ENCODE peak calls at places on chromosomes 2 and 18, in five cellular contexts. H, G, Z, N and J are unnamed samples.

GRCh38 chr2:18626256-18626668 is 36.9 kb upstream of the NT5C1B start:
- DNase-seq in H (no peak), G (no peak), Z (no peak), N (no peak), J (no peak)

GRCh38 chr18:832085-832681 is 20.1 kb upstream of the YES1 start:
- DNase-seq in H (no peak), G (no peak), Z (peak), N (peak), J (peak)

GRCh38 chr18:37430346-37431076 is 135.1 kb downstream of the CELF4 start:
- DNase-seq in H (peak), G (no peak), Z (peak), N (no peak), J (no peak)

GRCh38 chr2:101985101-101985792 is 6.5 kb upstream of the IL1R2 start:
- DNase-seq in H (no peak), G (no peak), Z (no peak), N (no peak), J (no peak)

GRCh38 chr18:61085751-61086150 is 247.5 kb upstream of the CDH20 start:
- DNase-seq in H (no peak), G (no peak), Z (no peak), N (no peak), J (no peak)

GRCh38 chr2:189096769-189097447 is 82.7 kb downstream of the COL5A2 start:
- DNase-seq in H (no peak), G (no peak), Z (no peak), N (no peak), J (no peak)

GRCh38 chr2:69978157-69978904 is 16.9 kb upstream of the ASPRV1 start:
- DNase-seq in H (no peak), G (no peak), Z (peak), N (no peak), J (no peak)

GRCh38 chr2:133197156-133197555 is 371.1 kb downstream of the NCKAP5 start:
- DNase-seq in H (no peak), G (no peak), Z (no peak), N (no peak), J (no peak)

GRCh38 chr2:45452866-45453265 is 158.2 kb downstream of the SRBD1 start:
- DNase-seq in H (no peak), G (no peak), Z (no peak), N (no peak), J (no peak)

GRCh38 chr18:78160961-78161656 is 818.5 kb upstream of the SALL3 start:
- DNase-seq in H (no peak), G (no peak), Z (no peak), N (no peak), J (no peak)

GRCh38 chr2:9751831-9752230 is 91.4 kb upstream of the TAF1B start:
- DNase-seq in H (no peak), G (no peak), Z (no peak), N (no peak), J (no peak)

GRCh38 chr2:9519250-9519649 is 36.4 kb downstream of the ADAM17 start:
- DNase-seq in H (no peak), G (no peak), Z (no peak), N (no peak), J (no peak)

GRCh38 chr2:12199661-12200258 is 453.3 kb downstream of the LPIN1 start:
- DNase-seq in H (no peak), G (no peak), Z (no peak), N (no peak), J (no peak)

GRCh38 chr2:239143858-239144712 is 256.7 kb downstream of the HDAC4 start:
- DNase-seq in H (no peak), G (no peak), Z (peak), N (no peak), J (peak)

GRCh38 chr2:96891591-96892333 is 21.9 kb upstream of the SEMA4C start:
- DNase-seq in H (no peak), G (no peak), Z (peak), N (no peak), J (no peak)

GRCh38 chr2:239059854-239060253 is 212.0 kb downstream of the TWIST2 start:
- DNase-seq in H (no peak), G (no peak), Z (no peak), N (no peak), J (no peak)

GRCh38 chr18:3935316-3935715 is 485.3 kb downstream of the TGIF1 start:
- DNase-seq in H (no peak), G (no peak), Z (no peak), N (no peak), J (no peak)

GRCh38 chr2:85545780-85546240 is 6.8 kb downstream of the MAT2A start:
- DNase-seq in H (no peak), G (no peak), Z (peak), N (no peak), J (no peak)

GRCh38 chr18:43886341-43886740 is 609.1 kb upstream of the SYT4 start:
- DNase-seq in H (no peak), G (no peak), Z (no peak), N (no peak), J (no peak)

GRCh38 chr2:71358931-71359671 is 27.5 kb downstream of the ZNF638 start:
- DNase-seq in H (no peak), G (peak), Z (no peak), N (no peak), J (no peak)

GRCh38 chr2:144256996-144257707 is 262.8 kb downstream of the ZEB2 start:
- DNase-seq in H (no peak), G (no peak), Z (no peak), N (no peak), J (no peak)

GRCh38 chr18:58341913-58342312 is 287.0 kb downstream of the ALPK2 start:
- DNase-seq in H (no peak), G (no peak), Z (no peak), N (no peak), J (no peak)

GRCh38 chr2:178069551-178069950 is 3.0 kb downstream of the PDE11A start:
- DNase-seq in H (no peak), G (no peak), Z (peak), N (no peak), J (no peak)
- TF ChIP-seq CTCF in H (no peak), G (no peak), Z (no peak), N (peak), J (no peak)

DNA sequence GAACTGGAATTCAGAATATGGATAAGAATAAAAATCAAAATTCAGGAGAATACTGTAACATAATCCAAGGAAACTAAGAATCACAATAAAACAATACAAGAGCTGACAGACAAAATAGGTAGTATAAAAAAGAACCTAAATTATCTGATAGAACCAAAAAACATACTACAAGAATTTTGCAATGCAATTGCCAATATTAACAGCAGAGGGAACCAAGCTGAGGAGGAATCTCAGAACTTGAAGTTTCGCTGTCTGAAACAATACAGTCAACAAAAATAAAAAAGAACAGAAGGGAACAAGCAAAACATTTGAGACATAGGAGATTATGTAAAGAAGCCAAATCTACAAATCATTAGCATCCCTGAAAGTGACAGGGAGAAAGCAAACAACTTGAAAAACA is 84.1 kb upstream of the GALNT13 start:
- DNase-seq in H (no peak), G (no peak), Z (no peak), N (no peak), J (no peak)
- TF ChIP-seq CTCF in H (peak), G (no peak), Z (no peak), N (no peak), J (peak)

DNA sequence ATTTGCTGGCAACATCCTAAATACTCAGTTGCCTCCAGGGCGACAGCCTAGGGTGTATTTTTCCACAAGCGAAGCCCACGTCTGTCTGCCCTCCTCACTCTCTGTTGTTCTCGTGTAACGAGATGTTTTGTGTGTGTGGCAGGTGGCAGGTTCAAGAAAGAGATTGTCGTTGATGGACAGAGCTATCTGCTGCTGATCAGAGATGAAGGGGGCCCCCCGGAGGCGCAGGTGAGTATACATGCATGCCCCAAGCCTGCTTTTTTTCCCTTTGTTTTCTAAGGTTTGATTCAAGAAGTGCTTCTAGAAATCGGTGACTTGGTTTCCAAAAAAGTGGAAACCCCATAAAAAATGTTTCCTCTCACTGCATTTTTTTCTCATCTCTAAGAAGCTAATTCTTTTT is 247.0 kb downstream of the AGAP1 start:
- DNase-seq in H (no peak), G (no peak), Z (peak), N (no peak), J (peak)
- TF ChIP-seq CTCF in H (peak), G (no peak), Z (peak), N (no peak), J (no peak)

GRCh38 chr18:55869965-55870585 is 282.1 kb upstream of the TCF4 start:
- DNase-seq in H (no peak), G (peak), Z (no peak), N (no peak), J (no peak)

GRCh38 chr18:55863876-55864275 is 275.9 kb upstream of the TCF4 start:
- DNase-seq in H (no peak), G (no peak), Z (no peak), N (no peak), J (no peak)

GRCh38 chr18:55869547-55869946 is 281.6 kb upstream of the TCF4 start:
- DNase-seq in H (no peak), G (no peak), Z (no peak), N (no peak), J (no peak)

GRCh38 chr18:55868909-55869308 is 280.9 kb upstream of the TCF4 start:
- DNase-seq in H (no peak), G (no peak), Z (no peak), N (no peak), J (no peak)
- TF ChIP-seq CTCF in H (no peak), G (no peak), Z (no peak), N (no peak), J (no peak)

GRCh38 chr2:86556508-86556907 is 6.7 kb downstream of the CHMP3 start:
- DNase-seq in H (peak), G (no peak), Z (no peak), N (no peak), J (no peak)

GRCh38 chr2:86552889-86553288 is 10.4 kb downstream of the CHMP3 start:
- DNase-seq in H (no peak), G (no peak), Z (no peak), N (no peak), J (no peak)
- TF ChIP-seq CTCF in H (no peak), G (no peak), Z (no peak), N (no peak), J (no peak)

GRCh38 chr2:194495046-194495445 is 1162.0 kb upstream of the SLC39A10 start:
- DNase-seq in H (no peak), G (no peak), Z (no peak), N (no peak), J (no peak)

GRCh38 chr2:194486316-194486715 is 1170.7 kb upstream of the SLC39A10 start:
- DNase-seq in H (no peak), G (no peak), Z (no peak), N (no peak), J (no peak)

DNA sequence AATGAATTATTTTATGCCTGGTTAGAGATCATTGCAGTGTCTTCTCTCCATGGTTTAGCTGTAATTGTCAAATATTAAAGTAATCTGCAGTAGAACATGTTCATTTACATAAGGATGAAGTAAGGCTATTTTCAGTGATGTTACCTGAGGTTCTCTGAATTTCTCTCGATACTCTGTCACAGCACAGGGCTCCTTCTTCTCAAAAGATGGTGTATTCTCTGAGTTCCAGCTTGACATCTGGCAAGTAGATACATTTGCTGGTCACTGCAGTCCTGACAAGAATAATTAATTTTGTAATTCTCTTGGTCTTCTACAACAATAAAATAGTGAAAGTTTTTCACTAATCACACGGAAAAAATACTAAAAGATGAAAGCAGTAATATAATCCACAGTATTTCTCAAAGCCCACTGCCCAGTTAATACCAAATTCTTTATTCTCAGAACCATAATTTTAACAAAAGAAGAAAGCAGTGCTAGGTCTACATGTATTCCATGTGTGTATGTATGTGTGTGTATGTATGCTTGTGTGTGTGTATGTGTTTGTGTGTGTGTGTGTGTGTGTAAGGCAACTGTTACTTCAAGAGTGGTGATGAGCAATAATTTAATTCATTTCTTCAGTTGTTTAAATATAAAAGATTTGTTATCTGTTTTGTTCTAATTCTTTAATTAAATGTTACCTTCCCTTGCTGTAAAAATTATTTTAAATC is 1165.5 kb upstream of the SLC39A10 start:
- DNase-seq in H (no peak), G (no peak), Z (no peak), N (no peak), J (no peak)
- TF ChIP-seq CTCF in H (no peak), G (no peak), Z (no peak), N (no peak), J (no peak)

DNA sequence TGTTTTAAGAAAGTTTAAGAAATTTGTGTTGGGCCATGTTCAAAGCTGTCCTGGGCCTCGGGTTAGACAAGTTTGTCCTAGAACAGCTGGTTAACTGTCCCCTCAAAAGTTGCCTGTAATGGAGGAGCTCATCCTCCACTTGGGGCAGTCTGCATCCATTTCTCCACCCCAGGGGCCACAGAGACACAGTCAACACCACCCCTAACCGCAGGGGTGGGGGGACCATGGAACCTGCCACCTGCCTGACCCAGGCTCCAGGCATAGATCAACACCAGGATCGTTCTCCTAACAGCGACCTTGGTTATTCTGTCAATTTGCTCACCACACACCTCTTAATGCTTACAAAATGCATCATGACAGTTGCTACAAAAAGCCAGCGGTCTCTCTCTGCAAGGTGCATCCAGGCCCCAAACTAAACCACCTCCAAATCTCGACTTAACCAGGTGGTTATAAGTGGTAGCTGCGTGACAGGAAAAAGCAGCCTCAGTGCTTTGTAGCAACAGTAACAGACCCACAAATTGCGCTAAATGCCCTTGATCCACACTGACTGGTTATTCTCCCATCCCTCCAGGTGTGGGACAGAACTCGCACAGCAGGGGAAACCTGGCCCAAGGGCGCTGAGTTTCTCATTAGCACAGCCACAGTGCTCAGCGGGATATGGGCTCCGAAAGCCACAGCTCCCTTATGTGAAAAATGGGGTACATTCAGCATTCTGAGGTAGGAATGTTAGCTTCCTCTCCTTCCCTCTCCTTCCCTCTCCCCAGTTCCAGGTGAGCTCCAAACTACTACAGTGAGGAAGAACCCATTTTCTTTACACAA is 48.0 kb downstream of the HDLBP start:
- DNase-seq in H (no peak), G (no peak), Z (no peak), N (no peak), J (no peak)
- TF ChIP-seq CTCF in H (peak), G (no peak), Z (peak), N (no peak), J (no peak)